ENCODE peak calls at places on chromosomes 4 and X, in six cellular contexts. W is fibroblast of mammary gland, Z is fibroblast of lung, C is B cell, D is HFF-Myc, L is GM23338. F is an unnamed sample.

GRCh38 chr4:140237616-140238352 is 83.8 kb upstream of the MAML3 start:
- DNase-seq in C (no peak), W (peak), D (peak), Z (peak), L (peak), F (no peak)

GRCh38 chr4:56532239-56532638 is 26.6 kb downstream of the ARL9 start:
- DNase-seq in C (no peak), D (no peak), W (no peak), L (no peak), Z (no peak), F (no peak)

GRCh38 chr4:879730-880079 is 52.4 kb downstream of the GAK start:
- DNase-seq in W (peak), C (no peak), Z (no peak), L (no peak), D (no peak), F (peak)

GRCh38 chrX:67607436-67607835 is 63.6 kb downstream of the AR start:
- DNase-seq in D (peak), W (peak), L (no peak), Z (peak), C (no peak), F (no peak)

GRCh38 chrX:2931155-2931554 is 2.0 kb upstream of the ARSD start:
- DNase-seq in W (no peak), D (no peak), L (no peak), Z (no peak), C (no peak), F (no peak)

GRCh38 chr4:80814266-80814665 is 216.2 kb upstream of the BMP3 start:
- DNase-seq in W (peak), Z (no peak), D (no peak), C (no peak), L (no peak), F (no peak)

GRCh38 chrX:63013549-63013948 is 337.6 kb downstream of the SPIN4 start:
- DNase-seq in D (no peak), C (no peak), L (no peak), W (no peak), Z (no peak), F (no peak)

GRCh38 chr4:5793514-5793913 is 82.5 kb downstream of the EVC start:
- DNase-seq in W (no peak), C (no peak), Z (no peak), D (no peak), L (no peak), F (no peak)

GRCh38 chrX:10634681-10635161 is 14.3 kb upstream of the MID1 start:
- DNase-seq in L (no peak), Z (peak), C (no peak), W (peak), D (peak), F (no peak)

DNA sequence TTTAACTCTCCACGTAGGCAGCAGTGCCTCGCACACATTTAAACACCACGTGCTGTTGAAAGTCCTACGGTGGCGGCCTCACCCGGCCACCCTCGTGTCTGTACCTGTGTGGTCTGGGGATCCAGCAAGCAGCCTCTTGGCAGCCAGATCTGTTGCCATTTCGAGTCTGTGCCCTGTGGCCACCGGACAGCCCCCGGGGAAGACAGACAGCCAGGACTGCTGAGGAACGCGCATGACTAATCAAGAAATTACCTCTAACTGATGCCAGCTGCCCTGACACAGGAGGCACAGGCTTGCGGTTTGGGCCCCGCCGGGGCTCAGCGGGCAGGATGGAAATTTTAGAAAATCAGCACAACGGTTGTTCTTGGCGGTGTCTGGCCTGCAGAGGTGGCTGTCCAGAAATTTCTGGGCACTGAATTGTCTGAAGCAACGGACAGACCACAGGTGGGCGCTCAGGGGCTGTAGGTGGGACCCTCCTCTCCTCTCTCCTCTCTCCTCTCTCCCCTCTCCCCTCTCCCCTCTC is 15.6 kb upstream of the ASMTL start:
- DNase-seq in L (no peak), D (no peak), W (peak), C (peak), Z (peak), F (peak)
- TF ChIP-seq CTCF in L (peak), D (peak), W (no peak), C (peak), Z (no peak), F (peak)

DNA sequence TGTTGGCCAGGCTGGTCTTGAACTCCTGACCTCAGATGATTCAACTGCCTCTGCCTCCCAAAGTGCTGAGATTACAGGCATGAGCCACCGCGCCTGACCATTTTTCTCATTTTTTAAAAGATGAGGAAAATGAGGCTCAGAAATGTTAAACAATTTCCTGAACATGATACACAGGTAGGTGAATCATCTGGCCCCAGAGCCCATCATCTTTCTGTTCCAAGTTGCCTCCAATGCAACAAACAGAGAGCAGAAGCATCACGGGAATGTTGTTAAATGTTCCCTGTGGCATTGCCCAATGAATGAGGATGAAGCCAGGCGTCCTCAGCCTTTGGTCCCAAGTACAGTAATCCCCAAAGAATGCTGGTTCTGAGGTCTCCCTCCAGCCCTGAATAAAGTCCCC is 31.3 kb upstream of the ANXA5 start:
- DNase-seq in D (no peak), Z (peak), C (no peak), L (no peak), W (peak), F (no peak)
- TF ChIP-seq CTCF in D (no peak), Z (no peak), C (no peak), L (no peak), W (no peak), F (no peak)

DNA sequence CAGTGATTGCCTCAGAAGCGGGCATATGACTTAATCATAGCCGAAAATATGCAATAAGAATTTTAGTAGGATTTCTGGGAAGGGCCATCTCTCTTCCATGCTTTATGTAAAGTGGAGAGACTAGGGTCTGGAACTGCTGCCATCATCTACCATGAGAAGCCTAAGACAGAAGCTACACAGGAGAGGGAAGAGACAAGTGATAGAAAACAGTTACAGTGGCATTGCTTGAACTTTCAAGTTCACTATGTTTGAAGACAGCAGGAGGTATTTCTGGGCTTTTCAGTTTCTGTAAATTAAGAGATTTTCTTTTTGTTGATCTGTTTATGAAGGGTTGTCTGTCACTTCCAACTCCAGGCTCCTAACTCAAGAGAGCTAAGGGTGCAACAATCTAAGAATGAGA is 62.5 kb downstream of the ZNF330 start:
- DNase-seq in D (no peak), L (no peak), W (no peak), C (no peak), Z (no peak), F (no peak)
- TF ChIP-seq CTCF in D (no peak), L (no peak), W (no peak), C (no peak), Z (no peak), F (no peak)

GRCh38 chr4:165208322-165208652 is 926 bp downstream of the KLHL2 start:
- DNase-seq in L (no peak), Z (no peak), W (no peak), D (no peak), C (no peak), F (no peak)

GRCh38 chr4:165208741-165209388 is 1.5 kb downstream of the KLHL2 start:
- DNase-seq in Z (peak), L (no peak), C (no peak), D (no peak), W (peak), F (no peak)

GRCh38 chr4:165207016-165207430 is 338 bp upstream of the KLHL2 start:
- DNase-seq in L (no peak), Z (peak), C (no peak), D (no peak), W (peak), F (peak)

GRCh38 chr4:165209796-165210195 is 2.4 kb downstream of the KLHL2 start:
- DNase-seq in C (no peak), D (no peak), Z (no peak), L (no peak), W (no peak), F (no peak)

DNA sequence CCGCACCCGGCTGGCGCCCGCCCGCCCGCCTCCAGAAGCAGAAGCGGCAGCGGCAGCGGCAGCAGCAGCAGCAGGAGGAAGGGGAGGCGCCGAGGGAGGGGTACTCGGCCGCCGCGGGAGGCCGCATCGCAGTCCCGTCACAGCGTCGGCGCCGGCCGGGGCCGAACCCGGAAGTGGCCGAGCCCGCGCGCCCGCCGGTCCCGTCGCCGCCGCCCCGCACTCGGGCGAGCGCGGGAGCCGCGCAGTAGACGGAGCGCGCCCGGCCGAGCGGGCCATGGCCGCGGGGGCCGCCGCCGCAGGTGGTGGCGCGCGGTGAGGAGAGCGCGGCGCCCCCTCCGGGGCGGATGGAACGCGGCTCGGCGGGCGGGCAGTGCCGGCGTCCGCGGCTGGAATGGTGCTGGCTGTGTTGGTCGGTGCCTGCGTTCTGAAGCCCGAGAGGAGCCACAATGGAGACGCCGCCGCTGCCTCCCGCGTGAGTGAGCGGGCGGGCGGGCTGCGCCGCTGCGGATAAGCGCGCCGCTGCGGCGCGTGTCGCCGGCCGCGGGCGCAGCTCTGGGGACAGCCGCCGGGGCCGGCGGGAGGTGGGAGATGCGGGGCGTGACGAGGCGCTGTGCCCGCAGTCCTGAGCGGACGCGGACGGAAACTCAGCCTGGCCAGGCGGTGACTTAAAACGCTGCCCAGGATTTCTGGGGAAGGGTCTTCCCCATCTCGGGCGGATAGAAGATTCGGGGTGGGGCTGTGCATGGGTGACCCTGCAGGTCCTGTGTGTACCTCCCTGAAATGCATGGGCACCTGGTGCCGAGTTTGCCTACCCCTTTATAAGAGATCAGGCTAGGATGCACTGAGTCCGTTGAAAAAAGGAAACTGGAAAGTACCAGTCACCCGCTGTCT is at the start of gene KLHL2:
- DNase-seq in L (peak), Z (peak), W (peak), C (peak), D (no peak), F (peak)
- TF ChIP-seq CTCF in L (no peak), Z (no peak), W (no peak), C (no peak), D (no peak), F (no peak)

GRCh38 chr4:175560628-175561027 is 251.4 kb downstream of the GPM6A start:
- DNase-seq in D (no peak), C (peak), L (peak), Z (peak), W (peak), F (peak)
- TF ChIP-seq CTCF in D (no peak), C (no peak), L (peak), Z (peak), W (peak), F (peak)

F was measured in GM13976.